ENCODE peak calls at places on chromosomes 3 and 15, in five cellular contexts. R is D341Med, N is right atrium auricular region, M is left cardiac atrium, B is HEK293T. S is an unnamed sample.

GRCh38 chr3:138923531-138923994 is 23.4 kb downstream of the FOXL2 start:
- DNase-seq in M (peak), N (peak), B (peak), R (peak), S (peak)

GRCh38 chr15:78105541-78106241 is 13.3 kb downstream of the SH2D7 start:
- DNase-seq in N (no peak), R (no peak), M (peak), B (no peak), S (no peak)

GRCh38 chr3:43181202-43181910 is 75.5 kb upstream of the POMGNT2 start:
- DNase-seq in R (no peak), B (no peak), M (no peak), N (no peak), S (no peak)

GRCh38 chr3:111864821-111865656 is 6.0 kb downstream of the PHLDB2 start:
- DNase-seq in B (no peak), N (no peak), R (no peak), M (peak), S (peak)

GRCh38 chr3:195085356-195086130 is 185.4 kb downstream of the XXYLT1 start:
- DNase-seq in N (no peak), B (no peak), M (peak), R (no peak), S (no peak)

GRCh38 chr15:52117549-52117948 is 5.0 kb upstream of the BCL2L10 start:
- DNase-seq in B (no peak), M (no peak), R (no peak), N (peak), S (no peak)

GRCh38 chr15:31215490-31216209 is 111.0 kb upstream of the KLF13 start:
- DNase-seq in N (peak), M (peak), B (peak), R (peak), S (peak)

GRCh38 chr3:52787672-52788625 is 6.6 kb upstream of the ITIH3 start:
- DNase-seq in B (no peak), R (no peak), M (no peak), N (no peak), S (peak)

GRCh38 chr15:76251717-76252116 is 59.6 kb downstream of the ETFA start:
- DNase-seq in R (no peak), N (no peak), B (no peak), M (no peak), S (no peak)

GRCh38 chr15:39125904-39126303 is 455.0 kb upstream of the THBS1 start:
- DNase-seq in M (no peak), R (peak), B (peak), N (no peak), S (peak)

GRCh38 chr3:128383316-128384235 is 83.1 kb downstream of the DNAJB8 start:
- DNase-seq in B (peak), M (peak), N (no peak), R (peak), S (peak)

GRCh38 chr15:101017041-101017754 is 98.0 kb downstream of the LRRK1 start:
- DNase-seq in N (peak), B (no peak), M (no peak), R (no peak), S (no peak)

GRCh38 chr3:48425281-48425812 is 4.5 kb downstream of the PLXNB1 start:
- DNase-seq in R (no peak), M (peak), N (no peak), B (no peak), S (no peak)

GRCh38 chr15:22257668-22258401 is 177.5 kb downstream of the OR4M2 start:
- DNase-seq in B (no peak), M (no peak), R (no peak), N (no peak), S (no peak)

GRCh38 chr3:130276203-130276803 is 69.2 kb upstream of the COL6A5 start:
- DNase-seq in B (peak), N (no peak), M (no peak), R (peak), S (peak)

GRCh38 chr15:40247406-40247971 is 8.6 kb downstream of the PAK6 start:
- DNase-seq in M (no peak), R (no peak), N (no peak), B (no peak), S (no peak)

GRCh38 chr15:61080209-61081027 is 148.7 kb downstream of the RORA start:
- DNase-seq in N (no peak), M (no peak), B (no peak), R (no peak), S (no peak)

GRCh38 chr15:80484312-80484981 is 80.3 kb downstream of the ARNT2 start:
- DNase-seq in B (no peak), R (no peak), N (no peak), M (no peak), S (no peak)

GRCh38 chr3:99896482-99896881 is 78.8 kb downstream of the CMSS1 start:
- DNase-seq in N (no peak), R (no peak), M (no peak), B (no peak), S (no peak)

GRCh38 chr15:55343168-55343567 is 24.1 kb downstream of the PIGB start:
- DNase-seq in M (no peak), N (no peak), B (no peak), R (no peak), S (peak)

GRCh38 chr3:125431912-125432587 is 56.9 kb upstream of the ZNF148 start:
- DNase-seq in B (no peak), R (no peak), N (no peak), M (no peak), S (peak)

GRCh38 chr3:53155763-53156162 is 5.2 kb upstream of the PRKCD start:
- DNase-seq in B (no peak), N (no peak), R (peak), M (no peak), S (no peak)

GRCh38 chr3:170741756-170742530 is 128.1 kb downstream of the RPL22L1 start:
- DNase-seq in N (no peak), M (no peak), B (no peak), R (no peak), S (no peak)

GRCh38 chr3:189508784-189509489 is 122.3 kb upstream of the TP63 start:
- DNase-seq in B (no peak), M (no peak), N (no peak), R (no peak), S (no peak)

GRCh38 chr3:33886015-33886414 is 87.6 kb downstream of the PDCD6IP start:
- DNase-seq in R (no peak), N (no peak), B (no peak), M (no peak), S (no peak)

GRCh38 chr15:67945131-67945530 is 105.3 kb upstream of the RNU6-1 start:
- DNase-seq in R (no peak), N (no peak), M (no peak), B (no peak), S (no peak)

GRCh38 chr15:79341361-79341760 is 30.4 kb downstream of the TMED3 start:
- DNase-seq in R (no peak), M (no peak), B (no peak), N (no peak), S (no peak)

GRCh38 chr3:100004931-100005330 is 109.4 kb downstream of the FILIP1L start:
- DNase-seq in B (no peak), N (no peak), M (no peak), R (no peak), S (no peak)